ENCODE peak calls at places on chromosomes 16 and 17, in ten cellular contexts. D is mesenchymal stem cell; H is WERI-Rb-1; L is NCI-H774; N is body of pancreas; Q is HFFc6; W is CD8-positive, alpha-beta T cell; X is iPS DF 6.9; M is OCI-LY7; J is omental fat pad. R is an unnamed sample.

GRCh38 chr16:81639931-81640680 is 139.0 kb upstream of the PLCG2 start:
- DNase-seq in W (no peak), N (no peak), L (no peak), H (no peak), Q (no peak), J (no peak), D (peak; percentile 52), M (no peak), X (no peak), R (no peak)

GRCh38 chr17:38579934-38580333 is 25.8 kb downstream of the SRCIN1 start:
- DNase-seq in W (no peak), Q (no peak), L (peak; percentile 84), X (no peak), N (peak; percentile 26), J (no peak), H (peak; percentile 78), D (peak; percentile 14), M (no peak), R (peak; percentile 42)

GRCh38 chr17:73401911-73402310 is 90.1 kb upstream of the CDC42EP4 start:
- DNase-seq in L (no peak), D (peak; percentile 18), H (no peak), X (peak; percentile 18), W (no peak), N (peak; percentile 46), Q (no peak), J (no peak), M (no peak), R (peak; percentile 32)

GRCh38 chr16:77214411-77215138 is 15.4 kb downstream of the SYCE1L start:
- DNase-seq in L (no peak), X (no peak), H (no peak), M (no peak), Q (no peak), D (no peak), N (no peak), W (no peak), J (no peak), R (no peak)

GRCh38 chr16:680625-680945 is 375 bp downstream of the STUB1 start:
- DNase-seq in L (no peak), D (no peak), J (no peak), N (no peak), H (no peak), X (no peak), Q (no peak), W (no peak), M (no peak), R (no peak)

GRCh38 chr16:1781758-1782407 is 488 bp downstream of the SPSB3 start:
- DNase-seq in W (no peak), L (no peak), M (peak; percentile 36), X (no peak), J (no peak), H (no peak), N (peak; percentile 49), Q (no peak), D (peak; percentile 41), R (no peak)

GRCh38 chr17:48792033-48792798 is 24.8 kb downstream of the TTLL6 start:
- DNase-seq in Q (no peak), H (no peak), L (no peak), D (no peak), W (no peak), M (no peak), X (no peak), N (no peak), J (no peak), R (no peak)

GRCh38 chr17:69857412-69857835 is 217.6 kb upstream of the KCNJ16 start:
- DNase-seq in D (peak; percentile 79), M (no peak), L (peak; percentile 73), W (no peak), H (no peak), X (no peak), J (no peak), Q (peak; percentile 90), N (no peak), R (peak; percentile 80)

GRCh38 chr16:55478827-55479559 is at the start of gene MMP2:
- DNase-seq in X (no peak), M (no peak), Q (peak; percentile 44), J (no peak), H (peak; percentile 46), D (peak; percentile 83), N (no peak), W (no peak), L (no peak), R (peak; percentile 82)

GRCh38 chr17:46122486-46122871 is 70.8 kb downstream of the KANSL1 start:
- DNase-seq in W (no peak), D (no peak), X (no peak), N (no peak), M (no peak), Q (no peak), H (no peak), L (no peak), J (no peak), R (no peak)

GRCh38 chr17:44088254-44088653 is 17.7 kb downstream of the G6PC3 start:
- DNase-seq in X (no peak), L (no peak), H (no peak), J (no peak), N (no peak), M (no peak), Q (no peak), W (no peak), D (no peak), R (no peak)

GRCh38 chr17:33520404-33521032 is 227.4 kb upstream of the ASIC2 start:
- DNase-seq in H (peak; percentile 82), D (peak; percentile 54), L (no peak), Q (no peak), W (no peak), J (peak; percentile 29), N (peak; percentile 30), X (peak; percentile 48), M (peak; percentile 37), R (peak; percentile 41)

GRCh38 chr16:72202014-72202413 is 30.1 kb upstream of the PMFBP1 start:
- DNase-seq in D (no peak), L (no peak), J (no peak), M (no peak), W (no peak), H (no peak), X (no peak), N (no peak), Q (no peak), R (no peak)

GRCh38 chr16:85291302-85292148 is 179.3 kb upstream of the CIBAR2 start:
- DNase-seq in D (peak; percentile 73), Q (no peak), J (no peak), W (no peak), H (no peak), M (no peak), N (peak; percentile 38), L (no peak), X (no peak), R (no peak)

GRCh38 chr17:71224824-71225575 is 895.8 kb upstream of the SOX9 start:
- DNase-seq in D (no peak), N (peak; percentile 8), L (no peak), J (no peak), W (no peak), Q (no peak), H (no peak), M (no peak), X (no peak), R (peak; percentile 29)

GRCh38 chr16:27789150-27789549 is 239.2 kb downstream of the KATNIP start:
- DNase-seq in X (no peak), J (no peak), M (no peak), Q (no peak), N (no peak), H (no peak), D (no peak), L (no peak), W (no peak), R (no peak)

GRCh38 chr17:65228734-65229390 is 91.7 kb downstream of the RGS9 start:
- DNase-seq in X (no peak), D (peak; percentile 78), N (peak; percentile 21), Q (peak; percentile 33), W (no peak), L (peak; percentile 19), M (no peak), J (no peak), H (no peak), R (peak; percentile 73)

GRCh38 chr16:65733706-65734105 is 611.8 kb upstream of the CDH11 start:
- DNase-seq in D (no peak), J (no peak), X (no peak), N (no peak), W (no peak), L (no peak), H (no peak), Q (no peak), M (no peak), R (no peak)

GRCh38 chr17:61294286-61294685 is 105.4 kb upstream of the TBX2 start:
- DNase-seq in X (no peak), H (no peak), M (no peak), N (no peak), D (no peak), Q (no peak), W (no peak), L (no peak), J (no peak), R (no peak)

GRCh38 chr16:48531011-48531962 is 78.7 kb downstream of the N4BP1 start:
- DNase-seq in L (no peak), N (no peak), Q (no peak), D (no peak), H (no peak), W (no peak), M (no peak), J (no peak), X (no peak), R (no peak)

GRCh38 chr17:57485916-57486315 is 229.6 kb downstream of the MSI2 start:
- DNase-seq in X (no peak), D (no peak), L (no peak), N (no peak), J (no peak), H (no peak), M (no peak), Q (no peak), W (no peak), R (no peak)

GRCh38 chr17:30113213-30113612 is 3.4 kb upstream of the NSRP1 start:
- DNase-seq in N (no peak), Q (peak; percentile 64), J (no peak), M (no peak), L (peak; percentile 75), D (no peak), H (no peak), X (no peak), W (no peak), R (peak; percentile 24)

GRCh38 chr16:19583665-19584300 is 28.3 kb downstream of the VPS35L start:
- DNase-seq in H (peak; percentile 32), Q (peak; percentile 30), D (peak; percentile 58), J (no peak), W (no peak), N (peak; percentile 49), M (peak; percentile 39), X (peak; percentile 33), L (no peak), R (peak; percentile 71)

GRCh38 chr17:65785109-65785508 is 223.7 kb upstream of the AXIN2 start:
- DNase-seq in D (peak; percentile 83), N (no peak), J (no peak), M (no peak), W (no peak), L (no peak), X (no peak), H (no peak), Q (peak; percentile 92), R (peak; percentile 97)

GRCh38 chr16:20868890-20869289 is 31.3 kb downstream of the DCUN1D3 start:
- DNase-seq in L (no peak), D (peak; percentile 53), H (no peak), W (no peak), Q (peak; percentile 46), N (peak; percentile 83), X (no peak), M (no peak), J (no peak), R (peak; percentile 71)

GRCh38 chr16:81567987-81568748 is 123.6 kb downstream of the CMIP start:
- DNase-seq in J (no peak), L (no peak), D (peak; percentile 47), N (no peak), M (no peak), Q (peak; percentile 76), W (no peak), H (no peak), X (no peak), R (peak; percentile 57)

GRCh38 chr16:86716649-86717048 is 138.3 kb downstream of the FOXL1 start:
- DNase-seq in Q (no peak), M (no peak), J (no peak), D (no peak), X (no peak), H (no peak), W (no peak), L (no peak), N (no peak), R (no peak)

GRCh38 chr16:66949472-66949871 is 11.6 kb upstream of the CES3 start:
- DNase-seq in H (no peak), X (no peak), M (no peak), N (no peak), J (no peak), L (no peak), W (no peak), D (no peak), Q (no peak), R (no peak)